ENCODE peak calls at places on chromosomes 3 and 15, in seven cellular contexts. M, E, B, W, R, J and U are unnamed samples.
A peak's percentile ranks its signal among the peaks of the same experiment; 100 is the strongest.

GRCh38 chr3:164459526-164460151 is 618.7 kb downstream of the SI start:
- DNase-seq in M (no peak), E (no peak), B (no peak), W (no peak), R (no peak), J (no peak), U (no peak)

GRCh38 chr15:63601727-63602185 is 4.6 kb downstream of the FBXL22 start:
- DNase-seq in M (no peak), E (no peak), B (no peak), W (no peak), R (no peak), J (no peak), U (no peak)

GRCh38 chr15:82571722-82572222 is 31.5 kb upstream of the RPS17 start:
- DNase-seq in M (peak; percentile 52), E (no peak), B (peak; percentile 54), W (peak; percentile 15), R (peak; percentile 60), J (no peak), U (no peak)

GRCh38 chr3:16300881-16301359 is 35.9 kb downstream of the OXNAD1 start:
- DNase-seq in M (no peak), E (no peak), B (no peak), W (no peak), R (no peak), J (no peak), U (no peak)

GRCh38 chr3:61563614-61564404 is 2.4 kb downstream of the PTPRG start:
- DNase-seq in M (peak; percentile 16), E (no peak), B (no peak), W (no peak), R (no peak), J (peak; percentile 45), U (no peak)

GRCh38 chr3:14289590-14290453 is 111.2 kb downstream of the LSM3 start:
- DNase-seq in M (peak; percentile 39), E (no peak), B (peak; percentile 12), W (peak; percentile 96), R (peak; percentile 81), J (no peak), U (no peak)

GRCh38 chr3:112376996-112377395 is 44.0 kb downstream of the CD200 start:
- DNase-seq in M (no peak), E (no peak), B (no peak), W (no peak), R (no peak), J (no peak), U (no peak)

GRCh38 chr15:71761649-71762048 is 48.7 kb upstream of the NR2E3 start:
- DNase-seq in M (peak; percentile 18), E (no peak), B (no peak), W (peak; percentile 71), R (peak; percentile 78), J (peak; percentile 66), U (no peak)

GRCh38 chr3:125150525-125151436 is 61.8 kb downstream of the SLC12A8 start:
- DNase-seq in M (no peak), E (no peak), B (peak; percentile 52), W (peak; percentile 31), R (no peak), J (no peak), U (peak; percentile 59)

GRCh38 chr3:177438596-177439220 is 241.4 kb upstream of the TBL1XR1 start:
- DNase-seq in M (no peak), E (no peak), B (no peak), W (no peak), R (no peak), J (no peak), U (no peak)

GRCh38 chr3:156633335-156633734 is 41.1 kb upstream of the TIPARP start:
- DNase-seq in M (peak; percentile 35), E (no peak), B (no peak), W (peak; percentile 29), R (peak; percentile 69), J (no peak), U (no peak)

GRCh38 chr3:22089284-22089683 is 338.3 kb upstream of the ZNF385D start:
- DNase-seq in M (no peak), E (no peak), B (no peak), W (no peak), R (peak; percentile 19), J (peak; percentile 75), U (no peak)

GRCh38 chr3:47715928-47716327 is 65.8 kb downstream of the SMARCC1 start:
- DNase-seq in M (no peak), E (no peak), B (no peak), W (peak; percentile 24), R (peak; percentile 47), J (no peak), U (no peak)

GRCh38 chr3:77563012-77563411 is 523.1 kb downstream of the ROBO2 start:
- DNase-seq in M (no peak), E (no peak), B (no peak), W (no peak), R (no peak), J (no peak), U (no peak)

GRCh38 chr15:44545934-44546802 is 9.2 kb downstream of the EIF3J start:
- DNase-seq in M (no peak), E (no peak), B (no peak), W (no peak), R (peak; percentile 32), J (no peak), U (no peak)

GRCh38 chr15:74626336-74626735 is 10.7 kb downstream of the CLK3 start:
- DNase-seq in M (no peak), E (no peak), B (no peak), W (no peak), R (no peak), J (no peak), U (no peak)

GRCh38 chr3:22713936-22714335 is 489.2 kb upstream of the UBE2E2 start:
- DNase-seq in M (no peak), E (no peak), B (no peak), W (no peak), R (peak; percentile 79), J (no peak), U (no peak)

GRCh38 chr3:45927881-45928280 is 15.4 kb upstream of the CXCR6 start:
- DNase-seq in M (no peak), E (no peak), B (no peak), W (no peak), R (peak; percentile 50), J (no peak), U (no peak)

GRCh38 chr15:65337436-65338070 is 33.1 kb downstream of the RNU5B-1 start:
- DNase-seq in M (no peak), E (no peak), B (peak; percentile 32), W (no peak), R (no peak), J (no peak), U (no peak)

GRCh38 chr15:34905047-34905446 is 64.5 kb downstream of the AQR start:
- DNase-seq in M (no peak), E (no peak), B (no peak), W (no peak), R (no peak), J (no peak), U (no peak)

GRCh38 chr15:42523331-42523730 is 25.3 kb downstream of the LRRC57 start:
- DNase-seq in M (no peak), E (no peak), B (no peak), W (no peak), R (no peak), J (no peak), U (no peak)

GRCh38 chr3:170491901-170492300 is 73.2 kb downstream of the CLDN11 start:
- DNase-seq in M (no peak), E (no peak), B (no peak), W (no peak), R (no peak), J (no peak), U (no peak)

GRCh38 chr15:69145694-69146492 is 14.5 kb upstream of the GLCE start:
- DNase-seq in M (no peak), E (no peak), B (peak; percentile 70), W (no peak), R (no peak), J (no peak), U (no peak)

GRCh38 chr3:141326123-141326522 is 42.2 kb upstream of the ZBTB38 start:
- DNase-seq in M (no peak), E (no peak), B (no peak), W (no peak), R (no peak), J (no peak), U (no peak)

GRCh38 chr3:17915341-17915740 is 172.9 kb upstream of the TBC1D5 start:
- DNase-seq in M (no peak), E (no peak), B (no peak), W (no peak), R (no peak), J (no peak), U (no peak)

GRCh38 chr3:64983583-64984359 is 296.0 kb upstream of the ADAMTS9 start:
- DNase-seq in M (peak; percentile 37), E (no peak), B (no peak), W (no peak), R (no peak), J (no peak), U (no peak)

GRCh38 chr3:105747056-105747455 is 121.8 kb downstream of the CBLB start:
- DNase-seq in M (no peak), E (no peak), B (no peak), W (no peak), R (peak; percentile 68), J (no peak), U (no peak)

GRCh38 chr3:49359623-49360022 is 1.5 kb upstream of the GPX1 start:
- DNase-seq in M (no peak), E (no peak), B (no peak), W (no peak), R (peak; percentile 36), J (no peak), U (no peak)

GRCh38 chr3:57918123-57918837 is 89.9 kb upstream of the FLNB start:
- DNase-seq in M (no peak), E (no peak), B (no peak), W (peak; percentile 61), R (peak; percentile 80), J (no peak), U (no peak)